ENCODE peak calls at places on chromosomes 6 and 20, in five cellular contexts. U, P, D, V and R are unnamed samples.

GRCh38 chr20:61724376-61724775 is 341.3 kb downstream of the TAF4 start:
- DNase-seq in U (peak), P (peak), D (no peak), V (no peak), R (no peak)

GRCh38 chr20:61847986-61848385 is 217.7 kb downstream of the TAF4 start:
- DNase-seq in U (no peak), P (no peak), D (no peak), V (no peak), R (no peak)

GRCh38 chr20:13458860-13459451 is 179.8 kb downstream of the TASP1 start:
- DNase-seq in U (peak), P (peak), D (no peak), V (no peak), R (peak)

GRCh38 chr6:33297406-33297955 is 1.3 kb downstream of the RGL2 start:
- DNase-seq in U (no peak), P (no peak), D (no peak), V (peak), R (peak)

GRCh38 chr6:39295538-39295937 is 18.7 kb downstream of the KCNK17 start:
- DNase-seq in U (no peak), P (no peak), D (no peak), V (peak), R (no peak)

GRCh38 chr6:35973670-35974222 is 50.7 kb downstream of the SLC26A8 start:
- DNase-seq in U (no peak), P (no peak), D (no peak), V (no peak), R (no peak)

GRCh38 chr6:129846761-129847160 is 14.4 kb downstream of the TMEM244 start:
- DNase-seq in U (no peak), P (no peak), D (no peak), V (no peak), R (no peak)

GRCh38 chr20:55977723-55978481 is 27.4 kb downstream of the CBLN4 start:
- DNase-seq in U (no peak), P (peak), D (no peak), V (peak), R (peak)

GRCh38 chr6:14848019-14848418 is 397.9 kb upstream of the JARID2 start:
- DNase-seq in U (no peak), P (peak), D (no peak), V (no peak), R (no peak)

GRCh38 chr20:22070546-22070945 is 365.1 kb downstream of the PAX1 start:
- DNase-seq in U (no peak), P (no peak), D (no peak), V (no peak), R (no peak)

GRCh38 chr20:57208198-57208597 is 58.2 kb downstream of the BMP7 start:
- DNase-seq in U (no peak), P (peak), D (no peak), V (no peak), R (no peak)

GRCh38 chr6:26122402-26122792 is 35.2 kb downstream of the HFE start:
- DNase-seq in U (peak), P (peak), D (no peak), V (no peak), R (peak)

GRCh38 chr20:34891166-34892062 is 15.0 kb downstream of the ACSS2 start:
- DNase-seq in U (no peak), P (peak), D (no peak), V (no peak), R (no peak)

GRCh38 chr20:20363449-20364015 is 4.4 kb upstream of the INSM1 start:
- DNase-seq in U (no peak), P (no peak), D (no peak), V (no peak), R (no peak)

GRCh38 chr6:140155727-140156126 is 781.3 kb upstream of the CITED2 start:
- DNase-seq in U (no peak), P (no peak), D (no peak), V (no peak), R (no peak)

GRCh38 chr20:34744847-34745246 is 40.7 kb downstream of the TP53INP2 start:
- DNase-seq in U (no peak), P (no peak), D (no peak), V (no peak), R (no peak)

GRCh38 chr6:147603392-147604081 is 95.0 kb downstream of the SAMD5 start:
- DNase-seq in U (no peak), P (no peak), D (no peak), V (no peak), R (peak)

GRCh38 chr20:17646209-17646717 is 35.8 kb downstream of the RRBP1 start:
- DNase-seq in U (no peak), P (no peak), D (no peak), V (no peak), R (no peak)

GRCh38 chr20:53805895-53806384 is 212.3 kb upstream of the ZNF217 start:
- DNase-seq in U (peak), P (peak), D (no peak), V (no peak), R (no peak)

GRCh38 chr6:168088161-168089106 is 9.4 kb upstream of the FRMD1 start:
- DNase-seq in U (no peak), P (peak), D (no peak), V (no peak), R (no peak)

GRCh38 chr20:46706242-46706641 is 3.2 kb upstream of the SLC2A10 start:
- DNase-seq in U (no peak), P (no peak), D (no peak), V (no peak), R (no peak)

GRCh38 chr20:40323411-40323810 is 365.6 kb downstream of the MAFB start:
- DNase-seq in U (no peak), P (no peak), D (no peak), V (no peak), R (no peak)

GRCh38 chr20:35318502-35319157 is 26.4 kb upstream of the FAM83C start:
- DNase-seq in U (peak), P (peak), D (no peak), V (peak), R (peak)

GRCh38 chr6:157682856-157683481 is 140.1 kb upstream of the SNX9 start:
- DNase-seq in U (peak), P (peak), D (no peak), V (no peak), R (no peak)

GRCh38 chr6:121652726-121653623 is 217.5 kb downstream of the GJA1 start:
- DNase-seq in U (peak), P (peak), D (no peak), V (no peak), R (no peak)

GRCh38 chr6:56706981-56707726 is 64.5 kb upstream of the DST start:
- DNase-seq in U (no peak), P (no peak), D (no peak), V (no peak), R (no peak)

GRCh38 chr6:56709650-56710049 is 67.0 kb upstream of the DST start:
- DNase-seq in U (no peak), P (no peak), D (no peak), V (no peak), R (no peak)

GRCh38 chr6:56713285-56713684 is 70.6 kb upstream of the DST start:
- DNase-seq in U (peak), P (peak), D (peak), V (peak), R (peak)

GRCh38 chr6:56710967-56711366 is 68.3 kb upstream of the DST start:
- DNase-seq in U (no peak), P (no peak), D (no peak), V (no peak), R (no peak)

DNA sequence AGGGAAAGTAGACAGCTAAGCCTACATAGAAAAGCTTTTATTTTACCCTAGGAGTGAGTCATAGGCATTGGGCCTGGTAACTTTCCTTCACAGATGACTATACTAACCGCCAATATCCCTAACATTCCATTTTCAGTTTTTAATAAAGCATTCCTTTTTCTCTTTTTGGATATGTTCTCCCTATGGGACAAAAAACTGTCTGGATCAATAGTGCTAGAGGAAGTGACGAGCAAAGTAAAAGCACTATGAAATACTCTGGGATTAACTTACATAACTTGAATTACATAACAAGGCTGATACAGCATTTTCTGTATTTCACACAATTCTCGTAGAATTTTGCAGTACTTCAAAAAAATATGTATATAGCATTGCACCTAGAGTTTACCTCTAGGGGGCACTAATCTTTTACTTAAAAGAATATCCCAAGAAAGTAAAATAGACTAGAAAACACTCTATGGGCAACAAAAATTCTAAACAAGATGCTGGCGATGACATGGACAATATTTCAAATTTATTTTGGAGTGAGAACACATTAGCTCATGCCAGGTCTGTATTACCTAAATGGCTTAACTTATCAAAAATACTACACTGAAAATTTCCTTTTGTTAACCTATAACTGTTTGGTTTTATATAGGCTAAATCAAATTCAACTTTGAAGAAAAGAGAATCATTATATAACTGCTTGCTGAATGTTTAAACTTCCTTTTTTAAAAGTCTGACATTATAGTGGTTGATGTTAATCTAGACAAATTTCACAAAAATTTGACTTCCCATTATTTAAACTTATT is 66.3 kb upstream of the DST start:
- DNase-seq in U (peak), P (peak), D (no peak), V (no peak), R (no peak)
- TF ChIP-seq CTCF in U (peak), P (no peak), D (peak), V (peak), R (peak)

DNA sequence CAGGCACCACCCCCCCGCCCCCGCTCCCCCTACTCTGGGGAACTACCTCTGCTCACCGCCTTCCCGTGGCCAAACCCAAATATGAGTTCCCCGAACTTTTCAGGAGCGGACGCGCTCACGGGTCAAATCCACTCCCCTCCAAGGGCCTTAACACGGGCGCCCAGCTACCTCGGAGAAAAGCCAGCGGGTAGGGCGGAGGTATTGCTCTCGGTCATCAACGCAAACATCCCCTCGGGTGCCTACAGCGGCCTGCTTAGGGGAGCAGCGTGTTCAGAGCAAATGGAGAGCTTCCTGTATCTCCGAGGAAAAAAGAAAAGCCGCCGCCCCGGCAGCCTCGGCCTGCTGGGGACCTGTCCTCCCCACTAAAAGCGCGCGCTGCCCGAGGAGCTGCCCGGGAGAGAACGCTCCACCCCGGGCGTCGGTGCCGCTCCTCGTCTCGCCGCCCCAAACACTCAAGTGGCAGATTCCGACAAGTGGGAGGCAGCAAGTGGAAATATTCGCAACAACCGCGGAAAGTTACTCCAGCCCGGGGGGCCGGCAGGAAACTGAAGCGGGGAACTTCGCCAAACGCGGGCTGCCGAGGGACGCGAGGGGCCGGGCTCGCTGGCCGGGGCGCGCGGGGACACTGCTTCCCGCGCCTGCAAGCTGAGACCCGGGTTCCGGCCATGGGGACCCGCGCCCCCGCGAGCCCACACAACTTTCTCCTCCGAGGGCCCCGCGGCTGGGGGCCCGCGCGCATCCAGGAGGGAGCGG is 669 bp downstream of the PTPRT start:
- DNase-seq in U (no peak), P (no peak), D (peak), V (no peak), R (no peak)
- H3K4me3 ChIP-seq in U (no peak), P (no peak), D (peak), V (no peak), R (no peak)

DNA sequence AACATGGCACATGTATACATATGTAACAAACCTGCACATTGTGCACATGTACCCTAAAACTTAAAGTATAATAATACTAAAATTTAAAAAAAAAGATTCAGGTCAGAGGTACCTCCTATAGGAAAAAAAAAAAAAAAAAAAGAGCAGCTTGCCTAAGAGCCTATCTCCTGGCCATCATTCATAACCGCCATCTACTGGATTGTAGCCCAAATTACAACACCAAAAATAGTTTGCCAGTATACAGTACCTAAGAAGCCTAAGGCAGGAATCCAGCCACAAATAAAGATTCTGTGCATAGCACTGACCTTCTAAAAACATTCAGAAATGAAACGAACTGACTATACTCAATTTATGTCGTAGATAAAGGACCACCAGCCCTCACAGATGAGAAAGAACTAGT is 438.4 kb upstream of the ADGRB3 start:
- DNase-seq in U (peak), P (peak), D (no peak), V (no peak), R (no peak)
- TF ChIP-seq CTCF in U (no peak), P (no peak), D (no peak), V (no peak), R (no peak)

DNA sequence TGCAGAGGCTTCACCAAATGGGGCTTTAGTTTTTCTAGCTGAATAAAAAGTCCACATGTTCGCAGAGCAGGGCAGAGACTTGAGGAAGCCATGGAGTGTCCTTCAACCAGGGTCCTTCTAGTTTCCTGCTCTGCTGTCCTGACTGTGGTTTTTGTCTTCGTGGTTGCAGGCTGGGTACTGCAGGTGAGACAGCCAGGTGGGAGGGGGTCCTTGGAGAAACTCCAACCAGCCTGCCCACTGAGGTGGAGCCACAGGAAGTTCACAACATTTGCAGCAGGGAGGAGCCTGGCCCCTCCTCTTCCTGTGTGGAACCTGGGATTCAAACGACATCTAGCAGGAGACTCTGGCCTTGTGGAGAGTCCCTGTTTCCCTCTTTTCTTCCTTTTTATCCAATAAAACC is 68.8 kb upstream of the MYLIP start:
- DNase-seq in U (no peak), P (no peak), D (no peak), V (no peak), R (no peak)
- H3K4me3 ChIP-seq in U (no peak), P (no peak), D (no peak), V (no peak), R (no peak)

DNA sequence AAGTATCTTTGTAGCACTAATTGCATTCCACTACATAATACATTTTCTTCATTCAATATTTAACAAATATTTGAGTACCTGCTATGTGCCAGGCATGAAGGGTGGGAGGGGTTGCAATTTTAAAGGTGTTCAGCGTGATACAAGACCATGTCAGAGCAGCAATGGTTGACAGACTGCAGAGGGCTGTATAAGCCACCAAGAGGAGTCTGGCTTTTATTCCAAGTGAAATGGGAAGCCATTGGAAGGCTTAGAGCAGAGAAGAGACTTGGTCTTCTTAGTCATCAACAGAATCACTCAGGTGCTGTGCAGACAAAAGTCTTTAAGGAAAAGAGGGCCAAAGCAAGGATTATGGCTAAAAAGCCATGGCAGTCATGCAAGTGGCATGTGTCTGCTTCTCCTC is 360.8 kb upstream of the ARID1B start:
- DNase-seq in U (no peak), P (no peak), D (no peak), V (no peak), R (no peak)
- TF ChIP-seq CTCF in U (no peak), P (no peak), D (no peak), V (no peak), R (no peak)

GRCh38 chr20:4720121-4720976 is 1.4 kb upstream of the PRND start:
- DNase-seq in U (peak), P (peak), D (peak), V (peak), R (peak)
- H3K4me3 ChIP-seq in U (peak), P (no peak), D (no peak), V (no peak), R (no peak)

GRCh38 chr20:52446421-52447231 is 255.0 kb upstream of the ZFP64 start:
- DNase-seq in U (no peak), P (peak), D (no peak), V (no peak), R (no peak)
- TF ChIP-seq CTCF in U (no peak), P (no peak), D (no peak), V (no peak), R (no peak)

GRCh38 chr20:36482044-36482473 is 59.3 kb upstream of the MYL9 start:
- DNase-seq in U (no peak), P (no peak), D (no peak), V (peak), R (peak)
- H3K4me3 ChIP-seq in U (no peak), P (no peak), D (no peak), V (no peak), R (no peak)